ENCODE peak calls at places on chromosome 18, in seven cellular contexts. G is neural progenitor cell, R is M059J, T is Karpas-422, M is RWPE1, U is tibial nerve, Z is left ventricle myocardium superior. S is an unnamed sample.

GRCh38 chr18:48843596-48843995 is 107.2 kb downstream of the SMAD7 start:
- DNase-seq in G (no peak), R (no peak), T (no peak), M (no peak), U (no peak), Z (no peak), S (no peak)

GRCh38 chr18:67651438-67651837 is 134.9 kb upstream of the DSEL start:
- DNase-seq in G (no peak), R (no peak), T (no peak), M (no peak), U (peak), Z (no peak), S (no peak)

GRCh38 chr18:62841405-62841804 is 126.1 kb downstream of the PHLPP1 start:
- DNase-seq in G (no peak), R (no peak), T (no peak), M (no peak), U (no peak), Z (no peak), S (no peak)

GRCh38 chr18:43965691-43966090 is 688.4 kb upstream of the SYT4 start:
- DNase-seq in G (no peak), R (no peak), T (no peak), M (no peak), U (no peak), Z (no peak), S (no peak)

GRCh38 chr18:12253517-12254136 is 534 bp upstream of the CIDEA start:
- DNase-seq in G (peak), R (no peak), T (no peak), M (no peak), U (no peak), Z (peak), S (no peak)

GRCh38 chr18:69599377-69599776 is 198.7 kb downstream of the DOK6 start:
- DNase-seq in G (no peak), R (no peak), T (no peak), M (no peak), U (no peak), Z (no peak), S (no peak)

GRCh38 chr18:30987479-30988241 is 54.9 kb downstream of the DSC3 start:
- DNase-seq in G (no peak), R (no peak), T (no peak), M (peak), U (no peak), Z (no peak), S (peak)

GRCh38 chr18:48534364-48534763 is 4.5 kb upstream of the CTIF start:
- DNase-seq in G (no peak), R (peak), T (no peak), M (no peak), U (no peak), Z (no peak), S (no peak)

GRCh38 chr18:58042826-58043362 is 1.1 kb upstream of the NEDD4L start:
- DNase-seq in G (peak), R (no peak), T (peak), M (no peak), U (no peak), Z (no peak), S (no peak)

GRCh38 chr18:22467760-22468553 is 50.2 kb upstream of the CTAGE1 start:
- DNase-seq in G (no peak), R (peak), T (no peak), M (peak), U (no peak), Z (no peak), S (no peak)

GRCh38 chr18:7096838-7097237 is 20.8 kb downstream of the LAMA1 start:
- DNase-seq in G (no peak), R (no peak), T (no peak), M (no peak), U (no peak), Z (no peak), S (no peak)

GRCh38 chr18:70781860-70782453 is 493.1 kb downstream of the SOCS6 start:
- DNase-seq in G (peak), R (peak), T (peak), M (peak), U (peak), Z (no peak), S (no peak)